ENCODE peak calls at places on chromosomes 3 and 15, in eight cellular contexts. B is Panc1; K is upper lobe of right lung; V is CD8-positive, alpha-beta memory T cell; S is WERI-Rb-1; Y is PC-3; M is CD8-positive, alpha-beta T cell; C is K562. G is an unnamed sample.

GRCh38 chr15:89912674-89913396 is at the start of gene ARPIN:
- DNase-seq in V (peak; percentile 10), C (no peak), S (peak; percentile 70), B (no peak), M (no peak), Y (peak; percentile 44), K (peak; percentile 83), G (no peak)

GRCh38 chr15:39741258-39741657 is 41.4 kb downstream of the FSIP1 start:
- DNase-seq in S (no peak), V (no peak), C (no peak), M (no peak), B (no peak), K (no peak), Y (no peak), G (no peak)

GRCh38 chr15:28094732-28095521 is 4.2 kb downstream of the OCA2 start:
- DNase-seq in V (peak; percentile 24), K (peak; percentile 93), C (no peak), M (peak; percentile 41), B (no peak), Y (peak; percentile 28), S (no peak), G (no peak)

GRCh38 chr15:87609909-87610308 is 646.6 kb downstream of the NTRK3 start:
- DNase-seq in Y (no peak), C (peak; percentile 16), B (no peak), S (no peak), M (no peak), V (no peak), K (no peak), G (no peak)

GRCh38 chr3:22089284-22089683 is 338.3 kb upstream of the ZNF385D start:
- DNase-seq in B (no peak), K (no peak), M (no peak), V (no peak), Y (peak; percentile 80), S (peak; percentile 13), C (no peak), G (peak; percentile 22)

GRCh38 chr15:63029701-63030100 is 12.8 kb upstream of the TPM1 start:
- DNase-seq in Y (no peak), S (peak; percentile 60), K (no peak), M (no peak), B (no peak), V (no peak), C (no peak), G (no peak)

GRCh38 chr3:64167346-64167745 is 57.9 kb downstream of the PRICKLE2 start:
- DNase-seq in B (no peak), K (no peak), C (no peak), S (no peak), Y (peak; percentile 51), V (no peak), M (no peak), G (no peak)

GRCh38 chr15:80042568-80042967 is 16.9 kb upstream of the ZFAND6 start:
- DNase-seq in Y (no peak), V (no peak), S (no peak), B (no peak), C (no peak), K (no peak), M (no peak), G (no peak)

GRCh38 chr3:127184870-127185216 is 8.1 kb upstream of the PRR23E start:
- DNase-seq in M (no peak), Y (no peak), C (no peak), K (peak; percentile 40), V (no peak), B (no peak), S (no peak), G (no peak)

GRCh38 chr3:12299026-12299425 is 10.2 kb downstream of the PPARG start:
- DNase-seq in B (no peak), M (no peak), C (no peak), K (no peak), S (no peak), V (no peak), Y (peak; percentile 57), G (no peak)

GRCh38 chr3:18124501-18124900 is 300.6 kb downstream of the SATB1 start:
- DNase-seq in M (no peak), C (no peak), S (no peak), K (no peak), V (no peak), Y (peak; percentile 76), B (no peak), G (no peak)

GRCh38 chr3:68893600-68894239 is 38.6 kb downstream of the TAFA4 start:
- DNase-seq in S (peak; percentile 63), Y (peak; percentile 49), M (no peak), V (peak; percentile 18), C (peak; percentile 11), B (peak; percentile 10), K (no peak), G (no peak)

GRCh38 chr3:127041933-127042332 is 59.0 kb downstream of the PLXNA1 start:
- DNase-seq in C (no peak), K (peak; percentile 52), Y (no peak), S (no peak), V (no peak), B (no peak), M (no peak), G (no peak)

GRCh38 chr3:185270262-185270955 is 16.6 kb upstream of the EHHADH start:
- DNase-seq in M (no peak), V (no peak), C (peak; percentile 55), Y (peak; percentile 22), K (no peak), S (peak; percentile 82), B (no peak), G (peak; percentile 33)

GRCh38 chr15:69648215-69648614 is 195.6 kb downstream of the RPLP1 start:
- DNase-seq in B (no peak), M (no peak), V (no peak), S (no peak), C (no peak), Y (no peak), K (no peak), G (no peak)

GRCh38 chr15:90691982-90692773 is 25.0 kb upstream of the BLM start:
- DNase-seq in B (no peak), C (no peak), Y (no peak), K (no peak), M (no peak), V (no peak), S (no peak), G (no peak)

GRCh38 chr15:81157195-81157938 is 23.3 kb downstream of the CFAP161 start:
- DNase-seq in B (no peak), M (no peak), K (no peak), V (no peak), Y (no peak), C (no peak), S (no peak), G (no peak)

GRCh38 chr3:43997788-43998373 is 243.8 kb upstream of the TOPAZ1 start:
- DNase-seq in K (no peak), B (no peak), S (no peak), V (no peak), C (no peak), M (no peak), Y (no peak), G (no peak)

GRCh38 chr3:105791134-105791533 is 77.7 kb downstream of the CBLB start:
- DNase-seq in B (no peak), K (no peak), V (no peak), M (no peak), S (no peak), Y (no peak), C (no peak), G (no peak)
- H3K27ac ChIP-seq in B (no peak overlapping the region), K (no peak overlapping the region), V (no peak overlapping the region), M (no peak overlapping the region), S (no peak overlapping the region), Y (no peak overlapping the region), C (no peak overlapping the region), G (no peak overlapping the region)

GRCh38 chr3:183944790-183945189 is 60.1 kb upstream of the PARL start:
- DNase-seq in K (no peak), C (no peak), S (no peak), Y (no peak), M (no peak), B (no peak), V (no peak), G (no peak)

GRCh38 chr3:183943739-183944138 is 59.1 kb upstream of the PARL start:
- DNase-seq in V (no peak), M (no peak), C (no peak), B (no peak), S (no peak), K (no peak), Y (no peak), G (no peak)

GRCh38 chr3:183949690-183950089 is 65.0 kb upstream of the PARL start:
- DNase-seq in K (no peak), M (no peak), V (no peak), S (no peak), B (no peak), Y (no peak), C (no peak), G (no peak)

GRCh38 chr3:183941216-183941615 is 56.5 kb upstream of the PARL start:
- DNase-seq in M (no peak), V (no peak), B (no peak), Y (no peak), C (no peak), K (no peak), S (no peak), G (no peak)

DNA sequence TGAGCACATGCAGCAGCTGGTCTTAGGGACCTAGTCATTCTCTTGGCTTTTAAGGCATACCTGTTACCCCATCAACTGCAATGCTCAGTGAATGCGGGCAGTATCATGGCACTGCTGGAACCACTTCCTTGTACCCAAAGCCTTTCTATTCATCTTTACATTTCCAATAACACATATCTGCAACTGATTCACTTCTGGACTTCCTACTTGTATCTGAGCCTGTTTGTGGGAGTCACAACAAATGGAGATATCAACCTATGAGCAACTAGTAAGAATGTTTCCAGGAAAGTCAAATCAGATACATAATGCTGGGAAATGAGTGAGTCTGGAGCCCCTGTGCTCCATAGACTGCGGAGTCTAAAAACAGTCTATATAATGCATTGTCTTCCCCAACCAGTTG is 61.4 kb upstream of the PARL start:
- DNase-seq in M (no peak), C (no peak), Y (no peak), K (no peak), B (no peak), S (no peak), V (no peak), G (no peak)
- H3K36me3 ChIP-seq in M (peaks cover 10% of the 10 kb centered on the region), C (peaks cover 87% of the 10 kb centered on the region), Y (peaks cover 20% of the 10 kb centered on the region), K (peaks cover 58% of the 10 kb centered on the region), B (peaks cover 10% of the 10 kb centered on the region), S (peaks cover 32% of the 10 kb centered on the region), V (peaks cover 9% of the 10 kb centered on the region), G (peaks cover 3% of the 10 kb centered on the region)

GRCh38 chr3:150091626-150092025 is 120.9 kb upstream of the PFN2 start:
- DNase-seq in C (no peak), B (no peak), Y (no peak), M (no peak), K (no peak), V (no peak), S (no peak), G (no peak)

GRCh38 chr3:150094150-150094932 is 123.6 kb upstream of the PFN2 start:
- DNase-seq in V (no peak), C (no peak), S (no peak), B (no peak), Y (peak; percentile 92), M (no peak), K (no peak), G (no peak)

GRCh38 chr3:150090006-150090405 is 119.3 kb upstream of the PFN2 start:
- DNase-seq in Y (peak; percentile 72), M (no peak), K (no peak), B (no peak), C (no peak), S (no peak), V (no peak), G (no peak)

GRCh38 chr3:150090877-150091276 is 120.2 kb upstream of the PFN2 start:
- DNase-seq in V (no peak), M (no peak), B (no peak), Y (no peak), S (no peak), C (no peak), K (no peak), G (no peak)
- H3K27ac ChIP-seq in V (no peak overlapping the region), M (no peak overlapping the region), B (no peak overlapping the region), Y (no peak overlapping the region), S (no peak overlapping the region), C (no peak overlapping the region), K (no peak overlapping the region), G (no peak overlapping the region)

GRCh38 chr3:25478964-25479726 is 51.1 kb downstream of the RARB start:
- DNase-seq in K (no peak), M (no peak), S (no peak), Y (no peak), B (no peak), V (no peak), C (no peak), G (no peak)
- H3K36me3 ChIP-seq in K (no peaks in the 10 kb centered on the region), M (no peaks in the 10 kb centered on the region), S (no peaks in the 10 kb centered on the region), Y (no peaks in the 10 kb centered on the region), B (no peaks in the 10 kb centered on the region), V (no peaks in the 10 kb centered on the region), C (no peaks in the 10 kb centered on the region), G (no peaks in the 10 kb centered on the region)